ENCODE peak calls at places on chromosome 11, in five cellular contexts. P, S, W, L and Z are unnamed samples.

GRCh38 chr11:14411818-14412217 is 52.8 kb upstream of the RRAS2 start:
- DNase-seq in P (no peak), S (no peak), W (no peak), L (peak; percentile 50), Z (peak; percentile 69)

GRCh38 chr11:133950874-133951483 is 5.8 kb downstream of the IGSF9B start:
- DNase-seq in P (no peak), S (no peak), W (peak; percentile 72), L (no peak), Z (peak; percentile 86)

GRCh38 chr11:37657645-37658044 is 1059.6 kb upstream of the RAG2 start:
- DNase-seq in P (no peak), S (no peak), W (no peak), L (no peak), Z (no peak)

GRCh38 chr11:116732740-116733385 is 39.9 kb downstream of the BUD13 start:
- DNase-seq in P (peak; percentile 66), S (peak; percentile 35), W (peak; percentile 40), L (peak; percentile 33), Z (peak; percentile 38)

GRCh38 chr11:130166457-130166784 is 6.8 kb downstream of the ST14 start:
- DNase-seq in P (no peak), S (no peak), W (no peak), L (no peak), Z (no peak)

GRCh38 chr11:3041699-3042098 is 15.5 kb downstream of the CARS1 start:
- DNase-seq in P (no peak), S (no peak), W (peak; percentile 65), L (peak; percentile 98), Z (no peak)

GRCh38 chr11:71212871-71213559 is 39.4 kb downstream of the SHANK2 start:
- DNase-seq in P (no peak), S (no peak), W (no peak), L (no peak), Z (no peak)

GRCh38 chr11:10514713-10515112 is 26.3 kb downstream of the RNF141 start:
- DNase-seq in P (no peak), S (no peak), W (no peak), L (no peak), Z (no peak)

GRCh38 chr11:78714539-78714938 is 139.9 kb upstream of the NARS2 start:
- DNase-seq in P (no peak), S (no peak), W (no peak), L (no peak), Z (no peak)

GRCh38 chr11:112100457-112100856 is 13.8 kb downstream of the SDHD start:
- DNase-seq in P (no peak), S (no peak), W (no peak), L (peak; percentile 31), Z (no peak)

GRCh38 chr11:112103446-112103845 is 16.8 kb downstream of the SDHD start:
- DNase-seq in P (peak; percentile 59), S (no peak), W (no peak), L (no peak), Z (no peak)

GRCh38 chr11:112106070-112106469 is 19.4 kb downstream of the SDHD start:
- DNase-seq in P (no peak), S (no peak), W (no peak), L (no peak), Z (no peak)
- H3K27ac ChIP-seq in P (no peak overlapping the region), S (no peak overlapping the region), W (no peak overlapping the region), L (no peak overlapping the region), Z (no peak overlapping the region)

DNA sequence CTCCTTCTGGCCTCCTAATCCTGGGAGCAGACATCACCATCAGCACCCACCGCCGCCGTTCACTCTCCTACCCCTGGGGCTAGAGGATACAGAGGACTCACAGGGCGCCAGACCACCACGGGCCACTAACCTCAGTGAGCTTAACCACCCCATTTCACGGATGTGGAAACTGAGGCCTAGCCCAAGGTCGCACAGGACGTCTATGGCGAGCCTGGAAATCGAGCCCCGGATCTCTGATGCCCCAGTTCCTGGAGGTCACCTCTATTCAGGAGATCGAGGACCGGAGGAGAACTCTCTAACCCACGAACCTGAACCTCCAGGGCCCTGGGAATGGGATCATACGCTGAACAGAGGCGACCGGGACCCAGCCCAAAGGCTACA is 349 bp downstream of the TIMM10 start:
- DNase-seq in P (no peak), S (no peak), W (peak; percentile 26), L (no peak), Z (no peak)
- H3K27ac ChIP-seq in P (peak overlapping the region; percentile 76), S (peak overlapping the region; percentile 86), W (no peak overlapping the region), L (peak overlapping the region; percentile 90), Z (peak overlapping the region; percentile 49)

GRCh38 chr11:72631806-72632731 is 42.2 kb downstream of the PDE2A start:
- DNase-seq in P (no peak), S (no peak), W (peak; percentile 77), L (peak; percentile 49), Z (no peak)
- H3K27ac ChIP-seq in P (no peak overlapping the region), S (no peak overlapping the region), W (peak overlapping the region; percentile 53), L (peak overlapping the region; percentile 69), Z (no peak overlapping the region)

GRCh38 chr11:111735262-111736116 is 30.7 kb downstream of the PPP2R1B start:
- DNase-seq in P (no peak), S (no peak), W (peak; percentile 82), L (peak; percentile 75), Z (peak; percentile 93)

GRCh38 chr11:111737877-111738205 is 28.3 kb downstream of the PPP2R1B start:
- DNase-seq in P (no peak), S (no peak), W (no peak), L (no peak), Z (peak; percentile 38)

GRCh38 chr11:111736191-111736590 is 30.0 kb downstream of the PPP2R1B start:
- DNase-seq in P (no peak), S (no peak), W (no peak), L (no peak), Z (no peak)

GRCh38 chr11:111736621-111737055 is 29.6 kb downstream of the PPP2R1B start:
- DNase-seq in P (no peak), S (no peak), W (no peak), L (no peak), Z (no peak)

GRCh38 chr11:111737180-111737876 is 28.9 kb downstream of the PPP2R1B start:
- DNase-seq in P (no peak), S (no peak), W (no peak), L (no peak), Z (no peak)
- H3K27ac ChIP-seq in P (no peak overlapping the region), S (no peak overlapping the region), W (peak overlapping the region; percentile 96), L (peak overlapping the region; percentile 85), Z (peak overlapping the region; percentile 98)

GRCh38 chr11:65379698-65380459 is 2.6 kb downstream of the SLC25A45 start:
- DNase-seq in P (no peak), S (no peak), W (no peak), L (no peak), Z (no peak)

GRCh38 chr11:65378208-65378927 is 4.1 kb downstream of the SLC25A45 start:
- DNase-seq in P (peak; percentile 87), S (no peak), W (no peak), L (no peak), Z (no peak)

GRCh38 chr11:65377777-65378176 is 4.7 kb downstream of the SLC25A45 start:
- DNase-seq in P (no peak), S (no peak), W (no peak), L (no peak), Z (no peak)

GRCh38 chr11:65380460-65381126 is 1.9 kb downstream of the SLC25A45 start:
- DNase-seq in P (no peak), S (no peak), W (no peak), L (no peak), Z (no peak)

DNA sequence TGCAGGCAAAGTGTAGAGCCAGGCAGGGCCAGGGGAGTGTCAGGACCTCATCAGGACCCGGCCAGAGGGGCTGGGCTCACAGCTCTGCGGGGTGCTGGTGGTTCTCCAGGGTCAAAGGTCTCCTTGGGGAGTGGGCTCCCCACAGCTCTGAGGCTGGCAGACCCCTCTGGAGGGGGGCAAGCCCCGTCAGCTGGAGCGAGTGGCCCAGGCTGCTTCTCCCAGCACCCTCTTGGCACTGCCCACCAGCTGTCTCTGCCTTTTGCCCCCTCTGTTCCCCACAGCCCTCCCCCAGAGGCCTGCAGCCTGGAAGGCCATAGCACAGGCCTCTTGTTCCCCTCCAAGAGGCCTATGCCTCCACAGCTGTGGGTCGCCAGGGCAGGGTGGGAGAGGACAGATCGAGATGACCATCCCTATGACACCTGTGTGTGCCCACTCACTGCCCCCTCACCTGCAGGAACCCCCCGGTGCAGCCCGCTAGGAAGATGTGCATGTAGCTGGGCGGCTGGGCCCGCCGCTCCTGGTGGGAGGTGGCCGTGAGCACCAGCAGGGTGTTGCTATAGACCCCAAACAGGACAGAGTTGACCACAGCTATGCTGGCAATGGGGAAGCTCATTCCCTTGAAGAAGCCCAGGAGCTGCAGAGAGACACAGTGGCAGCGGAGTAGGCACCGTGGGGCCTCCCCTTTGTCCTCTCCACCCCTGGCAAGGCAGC is 3.4 kb downstream of the SLC25A45 start:
- DNase-seq in P (no peak), S (no peak), W (no peak), L (no peak), Z (no peak)
- H3K27ac ChIP-seq in P (no peak overlapping the region), S (no peak overlapping the region), W (no peak overlapping the region), L (no peak overlapping the region), Z (no peak overlapping the region)

DNA sequence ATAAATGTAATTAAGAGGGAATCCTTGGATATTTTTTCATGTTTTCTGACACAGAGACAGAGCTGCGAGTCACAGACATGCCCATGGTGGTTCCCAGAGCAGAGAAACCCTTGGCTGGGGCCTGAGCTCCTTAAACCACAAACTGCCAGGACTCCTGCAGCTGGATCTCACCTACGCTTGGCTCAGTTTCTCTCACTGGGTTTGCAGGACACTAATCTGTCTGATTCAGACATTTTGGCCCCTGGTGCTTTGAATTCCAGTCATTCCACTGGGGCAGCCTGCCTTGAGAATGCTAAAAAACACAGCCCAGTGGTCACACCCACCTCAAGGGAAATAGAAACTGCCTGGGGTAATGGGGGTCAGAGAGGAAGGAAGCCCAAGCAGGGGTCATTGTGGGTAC is 122.6 kb downstream of the CCDC81 start:
- DNase-seq in P (no peak), S (no peak), W (no peak), L (no peak), Z (no peak)
- H3K27ac ChIP-seq in P (no peak overlapping the region), S (no peak overlapping the region), W (no peak overlapping the region), L (no peak overlapping the region), Z (peak overlapping the region; percentile 53)

GRCh38 chr11:102518296-102519094 is 12.1 kb downstream of the MMP7 start:
- DNase-seq in P (no peak), S (no peak), W (no peak), L (no peak), Z (no peak)
- H3K27ac ChIP-seq in P (no peak overlapping the region), S (no peak overlapping the region), W (no peak overlapping the region), L (no peak overlapping the region), Z (no peak overlapping the region)